ENCODE peak calls at places on chromosomes 12 and 14, in six cellular contexts. Q is naive thymus-derived CD8-positive, alpha-beta T cell; E is WTC11; C is HepG2; J is activated T-helper 17 cell treated with anti-CD3 and anti-CD28 coated beads, Interleukin-2, amount 50 U/mL, for 72 hours; P is mucosa of descending colon. O is an unnamed sample.

GRCh38 chr14:103931422-103931821 is 3.2 kb downstream of the TDRD9 start:
- ATAC-seq in C (no peak), P (no peak), Q (no peak), J (peak; percentile 32), E (no peak), O (no peak)

GRCh38 chr14:57865450-57866198 is at the start of gene SLC35F4:
- ATAC-seq in P (no peak), C (no peak), Q (no peak), J (no peak), E (peak; percentile 89), O (no peak)

GRCh38 chr14:77023001-77023996 is 5.2 kb downstream of the IRF2BPL start:
- ATAC-seq in P (peak; percentile 66), C (peak; percentile 92), E (peak; percentile 40), J (peak; percentile 41), Q (no peak), O (peak; percentile 54)

GRCh38 chr12:74317078-74317581 is 220.5 kb upstream of the ATXN7L3B start:
- ATAC-seq in E (peak; percentile 99), J (no peak), P (no peak), C (peak; percentile 84), Q (no peak), O (no peak)

GRCh38 chr12:42421844-42422779 is 96.1 kb downstream of the PPHLN1 start:
- ATAC-seq in C (no peak), P (no peak), Q (no peak), E (no peak), J (peak; percentile 64), O (no peak)

GRCh38 chr12:65192963-65193516 is 23.7 kb downstream of the LEMD3 start:
- ATAC-seq in E (no peak), P (peak; percentile 27), C (no peak), J (no peak), Q (no peak), O (no peak)

GRCh38 chr12:109510196-109510595 is 32.8 kb downstream of the UBE3B start:
- ATAC-seq in Q (no peak), P (no peak), C (no peak), J (no peak), E (no peak), O (no peak)

GRCh38 chr12:55019784-55020183 is at the start of gene NEUROD4:
- ATAC-seq in E (peak; percentile 100), Q (peak; percentile 77), C (peak; percentile 80), J (no peak), P (peak; percentile 73), O (peak; percentile 25)

GRCh38 chr12:9115731-9116689 is at the start of gene A2M:
- ATAC-seq in P (peak; percentile 64), C (peak; percentile 95), Q (no peak), E (peak; percentile 47), J (no peak), O (peak; percentile 63)

GRCh38 chr14:77406718-77407117 is 16.6 kb downstream of the NOXRED1 start:
- ATAC-seq in P (no peak), Q (no peak), E (no peak), C (no peak), J (peak; percentile 32), O (no peak)

GRCh38 chr12:128933926-128934325 is 80.6 kb downstream of the GLT1D1 start:
- ATAC-seq in Q (no peak), C (no peak), E (no peak), P (no peak), J (no peak), O (no peak)

GRCh38 chr14:69780952-69781351 is 14.0 kb downstream of the SRSF5 start:
- ATAC-seq in E (no peak), J (peak; percentile 62), Q (no peak), C (no peak), P (no peak), O (no peak)

GRCh38 chr12:29451886-29452285 is 45.6 kb downstream of the OVCH1 start:
- ATAC-seq in E (no peak), C (no peak), P (no peak), Q (no peak), J (no peak), O (no peak)

GRCh38 chr14:68473050-68473449 is 319.8 kb downstream of the ZFP36L1 start:
- ATAC-seq in Q (no peak), C (no peak), J (no peak), P (no peak), E (no peak), O (no peak)

GRCh38 chr14:22791302-22791701 is 23.9 kb downstream of the SLC7A7 start:
- ATAC-seq in E (no peak), Q (no peak), C (peak; percentile 11), J (no peak), P (peak; percentile 25), O (no peak)

GRCh38 chr12:43669373-43669772 is 89.2 kb downstream of the PUS7L start:
- ATAC-seq in J (no peak), Q (no peak), P (no peak), E (peak; percentile 70), C (no peak), O (no peak)

GRCh38 chr12:49055978-49056754 is 4.4 kb downstream of the KMT2D start:
- ATAC-seq in P (peak; percentile 50), J (peak; percentile 74), Q (peak; percentile 70), E (peak; percentile 76), C (peak; percentile 78), O (peak; percentile 56)

GRCh38 chr14:50598765-50599164 is 38.8 kb downstream of the ATL1 start:
- ATAC-seq in P (no peak), E (no peak), Q (no peak), C (no peak), J (no peak), O (no peak)

GRCh38 chr12:110266980-110267620 is 13.9 kb upstream of the ATP2A2 start:
- ATAC-seq in E (peak; percentile 21), J (no peak), Q (no peak), P (peak; percentile 50), C (no peak), O (no peak)

GRCh38 chr12:90801776-90802175 is 153.2 kb downstream of the CCER1 start:
- ATAC-seq in Q (no peak), J (no peak), C (peak; percentile 41), P (no peak), E (no peak), O (peak; percentile 33)

GRCh38 chr12:55142896-55143870 is 17.0 kb downstream of the OR9K2 start:
- ATAC-seq in E (peak; percentile 88), C (peak; percentile 35), Q (no peak), P (peak; percentile 48), J (peak; percentile 37), O (no peak)

GRCh38 chr12:105485321-105485910 is 154.9 kb downstream of the C12orf75 start:
- ATAC-seq in C (no peak), P (no peak), J (no peak), Q (no peak), E (no peak), O (peak; percentile 69)

GRCh38 chr12:132279184-132279889 is 50.1 kb downstream of the GALNT9 start:
- ATAC-seq in C (peak; percentile 80), Q (no peak), J (no peak), E (peak; percentile 26), P (peak; percentile 61), O (no peak)

GRCh38 chr12:33825442-33825841 is 196.9 kb upstream of the ALG10 start:
- ATAC-seq in J (no peak), Q (no peak), E (no peak), P (no peak), C (no peak), O (no peak)

GRCh38 chr12:53492830-53493609 is 6.2 kb downstream of the MAP3K12 start:
- ATAC-seq in J (peak; percentile 99), P (peak; percentile 96), E (peak; percentile 78), C (peak; percentile 78), Q (peak; percentile 92), O (peak; percentile 93)

GRCh38 chr14:68358978-68359861 is 433.6 kb downstream of the ZFP36L1 start:
- ATAC-seq in E (no peak), C (no peak), P (no peak), J (peak; percentile 42), Q (peak; percentile 22), O (no peak)

GRCh38 chr12:114694436-114695304 is 10.7 kb upstream of the TBX3 start:
- ATAC-seq in P (no peak), Q (no peak), C (no peak), E (no peak), J (no peak), O (peak; percentile 75)

GRCh38 chr12:94710933-94711332 is 60.6 kb upstream of the TMCC3 start:
- ATAC-seq in Q (peak; percentile 42), E (peak; percentile 84), J (peak; percentile 19), P (peak; percentile 69), C (peak; percentile 90), O (peak; percentile 22)